ENCODE peak calls at places on chromosomes 16 and 17, in eight cellular contexts. One of them, this sample, is unnamed.

GRCh38 chr17:3635474-3636153 is 436 bp downstream of the SHPK start:
- DNase-seq in astrocyte of the spinal cord: no peak
- DNase-seq in activated naive CD8-positive, alpha-beta T cell treated with anti-CD3 and anti-CD28 coated beads, Interleukin-2, amount 50 U/mL, for 24 hours: no peak
- DNase-seq in T-helper 1 cell: no peak
- DNase-seq in ELR: peak; percentile 29
- DNase-seq in Peyer's patch: peak; percentile 80
- DNase-seq in activated CD4-positive, alpha-beta T cell treated with anti-CD3 and anti-CD28 coated beads for 36 hours: peak; percentile 20
- DNase-seq in activated T-cell treated with anti-CD3 and anti-CD28 coated beads, Interleukin-2, amount 50 U/mL, for 48 hours: no peak
- DNase-seq in this sample: no peak

GRCh38 chr16:3249020-3249419 is 7.4 kb downstream of the MEFV start:
- DNase-seq in activated naive CD8-positive, alpha-beta T cell treated with anti-CD3 and anti-CD28 coated beads, Interleukin-2, amount 50 U/mL, for 24 hours: no peak
- DNase-seq in astrocyte of the spinal cord: no peak
- DNase-seq in Peyer's patch: peak; percentile 14
- DNase-seq in activated CD4-positive, alpha-beta T cell treated with anti-CD3 and anti-CD28 coated beads for 36 hours: no peak
- DNase-seq in T-helper 1 cell: no peak
- DNase-seq in activated T-cell treated with anti-CD3 and anti-CD28 coated beads, Interleukin-2, amount 50 U/mL, for 48 hours: no peak
- DNase-seq in ELR: no peak
- DNase-seq in this sample: no peak

GRCh38 chr17:79215631-79216030 is 141.0 kb downstream of the ENGASE start:
- DNase-seq in activated CD4-positive, alpha-beta T cell treated with anti-CD3 and anti-CD28 coated beads for 36 hours: no peak
- DNase-seq in ELR: no peak
- DNase-seq in activated naive CD8-positive, alpha-beta T cell treated with anti-CD3 and anti-CD28 coated beads, Interleukin-2, amount 50 U/mL, for 24 hours: no peak
- DNase-seq in activated T-cell treated with anti-CD3 and anti-CD28 coated beads, Interleukin-2, amount 50 U/mL, for 48 hours: no peak
- DNase-seq in astrocyte of the spinal cord: no peak
- DNase-seq in Peyer's patch: no peak
- DNase-seq in T-helper 1 cell: no peak
- DNase-seq in this sample: no peak

GRCh38 chr17:44204453-44204882 is 4.8 kb upstream of the ATXN7L3 start:
- DNase-seq in T-helper 1 cell: no peak
- DNase-seq in ELR: peak; percentile 84
- DNase-seq in astrocyte of the spinal cord: peak; percentile 43
- DNase-seq in Peyer's patch: no peak
- DNase-seq in activated CD4-positive, alpha-beta T cell treated with anti-CD3 and anti-CD28 coated beads for 36 hours: no peak
- DNase-seq in activated naive CD8-positive, alpha-beta T cell treated with anti-CD3 and anti-CD28 coated beads, Interleukin-2, amount 50 U/mL, for 24 hours: no peak
- DNase-seq in activated T-cell treated with anti-CD3 and anti-CD28 coated beads, Interleukin-2, amount 50 U/mL, for 48 hours: no peak
- DNase-seq in this sample: no peak

GRCh38 chr16:10950393-10950792 is 6.0 kb downstream of the CLEC16A start:
- DNase-seq in activated CD4-positive, alpha-beta T cell treated with anti-CD3 and anti-CD28 coated beads for 36 hours: no peak
- DNase-seq in astrocyte of the spinal cord: no peak
- DNase-seq in activated T-cell treated with anti-CD3 and anti-CD28 coated beads, Interleukin-2, amount 50 U/mL, for 48 hours: no peak
- DNase-seq in activated naive CD8-positive, alpha-beta T cell treated with anti-CD3 and anti-CD28 coated beads, Interleukin-2, amount 50 U/mL, for 24 hours: no peak
- DNase-seq in ELR: peak; percentile 47
- DNase-seq in T-helper 1 cell: no peak
- DNase-seq in Peyer's patch: no peak
- DNase-seq in this sample: no peak

GRCh38 chr16:4656695-4657686 is 32.4 kb downstream of the MGRN1 start:
- DNase-seq in activated T-cell treated with anti-CD3 and anti-CD28 coated beads, Interleukin-2, amount 50 U/mL, for 48 hours: no peak
- DNase-seq in ELR: no peak
- DNase-seq in activated CD4-positive, alpha-beta T cell treated with anti-CD3 and anti-CD28 coated beads for 36 hours: no peak
- DNase-seq in Peyer's patch: no peak
- DNase-seq in T-helper 1 cell: no peak
- DNase-seq in astrocyte of the spinal cord: no peak
- DNase-seq in activated naive CD8-positive, alpha-beta T cell treated with anti-CD3 and anti-CD28 coated beads, Interleukin-2, amount 50 U/mL, for 24 hours: no peak
- DNase-seq in this sample: no peak

GRCh38 chr17:67834634-67835033 is 9.3 kb downstream of the BPTF start:
- DNase-seq in activated T-cell treated with anti-CD3 and anti-CD28 coated beads, Interleukin-2, amount 50 U/mL, for 48 hours: no peak
- DNase-seq in astrocyte of the spinal cord: no peak
- DNase-seq in activated CD4-positive, alpha-beta T cell treated with anti-CD3 and anti-CD28 coated beads for 36 hours: no peak
- DNase-seq in activated naive CD8-positive, alpha-beta T cell treated with anti-CD3 and anti-CD28 coated beads, Interleukin-2, amount 50 U/mL, for 24 hours: no peak
- DNase-seq in T-helper 1 cell: no peak
- DNase-seq in ELR: no peak
- DNase-seq in Peyer's patch: no peak
- DNase-seq in this sample: no peak

GRCh38 chr16:80084614-80085013 is 456.2 kb upstream of the DYNLRB2 start:
- DNase-seq in Peyer's patch: peak; percentile 70
- DNase-seq in T-helper 1 cell: no peak
- DNase-seq in ELR: peak; percentile 43
- DNase-seq in activated naive CD8-positive, alpha-beta T cell treated with anti-CD3 and anti-CD28 coated beads, Interleukin-2, amount 50 U/mL, for 24 hours: no peak
- DNase-seq in activated CD4-positive, alpha-beta T cell treated with anti-CD3 and anti-CD28 coated beads for 36 hours: peak; percentile 30
- DNase-seq in activated T-cell treated with anti-CD3 and anti-CD28 coated beads, Interleukin-2, amount 50 U/mL, for 48 hours: no peak
- DNase-seq in astrocyte of the spinal cord: peak; percentile 54
- DNase-seq in this sample: peak; percentile 60

GRCh38 chr17:50511058-50511457 is 2.8 kb downstream of the MYCBPAP start:
- DNase-seq in T-helper 1 cell: peak; percentile 27
- DNase-seq in activated CD4-positive, alpha-beta T cell treated with anti-CD3 and anti-CD28 coated beads for 36 hours: peak; percentile 74
- DNase-seq in activated naive CD8-positive, alpha-beta T cell treated with anti-CD3 and anti-CD28 coated beads, Interleukin-2, amount 50 U/mL, for 24 hours: peak; percentile 39
- DNase-seq in Peyer's patch: no peak
- DNase-seq in astrocyte of the spinal cord: no peak
- DNase-seq in ELR: peak; percentile 58
- DNase-seq in activated T-cell treated with anti-CD3 and anti-CD28 coated beads, Interleukin-2, amount 50 U/mL, for 48 hours: peak; percentile 60
- DNase-seq in this sample: no peak

GRCh38 chr17:75813081-75814020 is 28.7 kb downstream of the UNK start:
- DNase-seq in ELR: no peak
- DNase-seq in activated CD4-positive, alpha-beta T cell treated with anti-CD3 and anti-CD28 coated beads for 36 hours: no peak
- DNase-seq in activated naive CD8-positive, alpha-beta T cell treated with anti-CD3 and anti-CD28 coated beads, Interleukin-2, amount 50 U/mL, for 24 hours: no peak
- DNase-seq in astrocyte of the spinal cord: no peak
- DNase-seq in activated T-cell treated with anti-CD3 and anti-CD28 coated beads, Interleukin-2, amount 50 U/mL, for 48 hours: no peak
- DNase-seq in Peyer's patch: no peak
- DNase-seq in T-helper 1 cell: no peak
- DNase-seq in this sample: no peak

GRCh38 chr17:34763727-34764665 is 184.6 kb downstream of the TMEM132E start:
- DNase-seq in activated naive CD8-positive, alpha-beta T cell treated with anti-CD3 and anti-CD28 coated beads, Interleukin-2, amount 50 U/mL, for 24 hours: no peak
- DNase-seq in ELR: peak; percentile 10
- DNase-seq in astrocyte of the spinal cord: no peak
- DNase-seq in Peyer's patch: no peak
- DNase-seq in activated T-cell treated with anti-CD3 and anti-CD28 coated beads, Interleukin-2, amount 50 U/mL, for 48 hours: no peak
- DNase-seq in activated CD4-positive, alpha-beta T cell treated with anti-CD3 and anti-CD28 coated beads for 36 hours: no peak
- DNase-seq in T-helper 1 cell: no peak
- DNase-seq in this sample: no peak

GRCh38 chr16:85308585-85309540 is 196.6 kb upstream of the CIBAR2 start:
- DNase-seq in T-helper 1 cell: no peak
- DNase-seq in ELR: no peak
- DNase-seq in Peyer's patch: peak; percentile 62
- DNase-seq in activated CD4-positive, alpha-beta T cell treated with anti-CD3 and anti-CD28 coated beads for 36 hours: no peak
- DNase-seq in astrocyte of the spinal cord: no peak
- DNase-seq in activated T-cell treated with anti-CD3 and anti-CD28 coated beads, Interleukin-2, amount 50 U/mL, for 48 hours: no peak
- DNase-seq in activated naive CD8-positive, alpha-beta T cell treated with anti-CD3 and anti-CD28 coated beads, Interleukin-2, amount 50 U/mL, for 24 hours: no peak
- DNase-seq in this sample: no peak

GRCh38 chr17:56150631-56151030 is 2.6 kb upstream of the ANKFN1 start:
- DNase-seq in T-helper 1 cell: no peak
- DNase-seq in ELR: peak; percentile 37
- DNase-seq in astrocyte of the spinal cord: no peak
- DNase-seq in activated T-cell treated with anti-CD3 and anti-CD28 coated beads, Interleukin-2, amount 50 U/mL, for 48 hours: no peak
- DNase-seq in Peyer's patch: no peak
- DNase-seq in activated naive CD8-positive, alpha-beta T cell treated with anti-CD3 and anti-CD28 coated beads, Interleukin-2, amount 50 U/mL, for 24 hours: no peak
- DNase-seq in activated CD4-positive, alpha-beta T cell treated with anti-CD3 and anti-CD28 coated beads for 36 hours: no peak
- DNase-seq in this sample: no peak

This sample was measured in endothelial cell.